ENCODE peak calls at places on chromosomes 12 and 14, in six cellular contexts. R, P, H, J, S and D are unnamed samples.

GRCh38 chr12:95173392-95174251 is 43.6 kb downstream of the FGD6 start:
- DNase-seq in R (peak; percentile 30), S (peak; percentile 92), H (peak; percentile 16), P (no peak), J (peak; percentile 62), D (no peak)

GRCh38 chr12:57491393-57492280 is 3.8 kb downstream of the MARS1 start:
- DNase-seq in H (no peak), R (no peak), P (no peak), J (no peak), S (no peak), D (no peak)

GRCh38 chr12:16605666-16606116 is 271 bp downstream of the LMO3 start:
- DNase-seq in R (no peak), J (no peak), P (no peak), H (no peak), S (peak; percentile 44), D (no peak)

GRCh38 chr12:102195826-102196225 is 1.8 kb downstream of the PMCH start:
- DNase-seq in S (no peak), H (no peak), R (no peak), P (no peak), J (no peak), D (no peak)

GRCh38 chr12:43921666-43922337 is 85.9 kb downstream of the TMEM117 start:
- DNase-seq in H (no peak), P (no peak), J (no peak), R (no peak), S (no peak), D (no peak)

GRCh38 chr14:23045419-23046357 is 3.7 kb downstream of the PSMB11 start:
- DNase-seq in S (peak; percentile 40), R (no peak), P (no peak), J (no peak), H (no peak), D (no peak)

GRCh38 chr14:102390486-102390885 is 27.7 kb downstream of the TECPR2 start:
- DNase-seq in S (peak; percentile 43), H (no peak), P (no peak), R (no peak), J (no peak), D (no peak)

GRCh38 chr12:6466184-6466573 is 4.3 kb downstream of the VAMP1 start:
- DNase-seq in J (no peak), P (peak; percentile 42), R (no peak), H (no peak), S (no peak), D (no peak)